ENCODE peak calls at places on chromosomes 16 and 17, in nine cellular contexts. One of them, this sample, is unnamed.

GRCh38 chr16:12458591-12459400 is 344.9 kb downstream of the CPPED1 start:
- DNase-seq in neural progenitor cell: no peak
- DNase-seq in foreskin keratinocyte: no peak
- DNase-seq in fibroblast of lung: no peak
- DNase-seq in A549: no peak
- DNase-seq in esophagus squamous epithelium: no peak
- DNase-seq in right lobe of liver: peak; percentile 57
- DNase-seq in H9: no peak
- DNase-seq in adrenal gland: no peak
- DNase-seq in this sample: no peak

GRCh38 chr17:49435630-49436029 is 20.9 kb upstream of the PHB1 start:
- DNase-seq in right lobe of liver: peak; percentile 63
- DNase-seq in adrenal gland: no peak
- DNase-seq in foreskin keratinocyte: no peak
- DNase-seq in H9: no peak
- DNase-seq in A549: no peak
- DNase-seq in fibroblast of lung: no peak
- DNase-seq in esophagus squamous epithelium: no peak
- DNase-seq in neural progenitor cell: no peak
- DNase-seq in this sample: no peak

GRCh38 chr17:43389022-43389947 is 9.5 kb upstream of the ARL4D start:
- DNase-seq in adrenal gland: peak; percentile 83
- DNase-seq in fibroblast of lung: peak; percentile 78
- DNase-seq in neural progenitor cell: peak; percentile 81
- DNase-seq in foreskin keratinocyte: peak; percentile 58
- DNase-seq in esophagus squamous epithelium: peak; percentile 29
- DNase-seq in H9: peak; percentile 78
- DNase-seq in right lobe of liver: peak; percentile 87
- DNase-seq in A549: peak; percentile 79
- DNase-seq in this sample: peak; percentile 82

GRCh38 chr16:15672514-15673167 is 22.6 kb downstream of the NDE1 start:
- DNase-seq in H9: no peak
- DNase-seq in right lobe of liver: peak; percentile 93
- DNase-seq in adrenal gland: peak; percentile 62
- DNase-seq in neural progenitor cell: no peak
- DNase-seq in esophagus squamous epithelium: peak; percentile 58
- DNase-seq in A549: peak; percentile 84
- DNase-seq in foreskin keratinocyte: peak; percentile 97
- DNase-seq in fibroblast of lung: peak; percentile 99
- DNase-seq in this sample: peak; percentile 13

GRCh38 chr17:43401293-43401692 is 2.5 kb downstream of the ARL4D start:
- DNase-seq in esophagus squamous epithelium: no peak
- DNase-seq in fibroblast of lung: peak; percentile 79
- DNase-seq in neural progenitor cell: no peak
- DNase-seq in H9: no peak
- DNase-seq in A549: peak; percentile 81
- DNase-seq in foreskin keratinocyte: peak; percentile 56
- DNase-seq in right lobe of liver: no peak
- DNase-seq in adrenal gland: peak; percentile 52
- DNase-seq in this sample: no peak

GRCh38 chr16:16143038-16143763 is 80.1 kb downstream of the ABCC6 start:
- DNase-seq in A549: peak; percentile 69
- DNase-seq in right lobe of liver: no peak
- DNase-seq in fibroblast of lung: no peak
- DNase-seq in foreskin keratinocyte: no peak
- DNase-seq in adrenal gland: no peak
- DNase-seq in esophagus squamous epithelium: no peak
- DNase-seq in neural progenitor cell: peak; percentile 37
- DNase-seq in H9: peak; percentile 64
- DNase-seq in this sample: no peak

GRCh38 chr17:48542956-48543853 is 1.7 kb downstream of the HOXB2 start:
- DNase-seq in A549: peak; percentile 79
- DNase-seq in fibroblast of lung: no peak
- DNase-seq in foreskin keratinocyte: peak; percentile 38
- DNase-seq in right lobe of liver: no peak
- DNase-seq in H9: peak; percentile 79
- DNase-seq in esophagus squamous epithelium: no peak
- DNase-seq in neural progenitor cell: peak; percentile 79
- DNase-seq in adrenal gland: no peak
- DNase-seq in this sample: no peak

GRCh38 chr16:30087181-30087898 is 4.4 kb downstream of the TBX6 start:
- DNase-seq in neural progenitor cell: no peak
- DNase-seq in adrenal gland: no peak
- DNase-seq in fibroblast of lung: no peak
- DNase-seq in H9: no peak
- DNase-seq in A549: no peak
- DNase-seq in foreskin keratinocyte: no peak
- DNase-seq in esophagus squamous epithelium: no peak
- DNase-seq in right lobe of liver: no peak
- DNase-seq in this sample: peak; percentile 42

GRCh38 chr16:12530291-12530690 is 273.4 kb downstream of the CPPED1 start:
- DNase-seq in foreskin keratinocyte: no peak
- DNase-seq in right lobe of liver: no peak
- DNase-seq in H9: no peak
- DNase-seq in fibroblast of lung: no peak
- DNase-seq in neural progenitor cell: no peak
- DNase-seq in esophagus squamous epithelium: no peak
- DNase-seq in adrenal gland: no peak
- DNase-seq in A549: no peak
- DNase-seq in this sample: no peak

GRCh38 chr16:89413811-89414585 is 76.4 kb downstream of the ANKRD11 start:
- DNase-seq in neural progenitor cell: no peak
- DNase-seq in A549: no peak
- DNase-seq in foreskin keratinocyte: no peak
- DNase-seq in adrenal gland: no peak
- DNase-seq in right lobe of liver: peak; percentile 85
- DNase-seq in H9: no peak
- DNase-seq in esophagus squamous epithelium: no peak
- DNase-seq in fibroblast of lung: no peak
- DNase-seq in this sample: no peak

GRCh38 chr17:50479522-50480141 is 972 bp downstream of the RSAD1 start:
- DNase-seq in fibroblast of lung: peak; percentile 70
- DNase-seq in A549: peak; percentile 97
- DNase-seq in adrenal gland: peak; percentile 70
- DNase-seq in right lobe of liver: peak; percentile 83
- DNase-seq in neural progenitor cell: peak; percentile 90
- DNase-seq in foreskin keratinocyte: no peak
- DNase-seq in H9: peak; percentile 94
- DNase-seq in esophagus squamous epithelium: peak; percentile 22
- DNase-seq in this sample: peak; percentile 78

GRCh38 chr16:967546-968295 is 3.1 kb downstream of the LMF1 start:
- DNase-seq in neural progenitor cell: no peak
- DNase-seq in A549: no peak
- DNase-seq in fibroblast of lung: no peak
- DNase-seq in H9: no peak
- DNase-seq in adrenal gland: no peak
- DNase-seq in foreskin keratinocyte: no peak
- DNase-seq in esophagus squamous epithelium: no peak
- DNase-seq in right lobe of liver: no peak
- DNase-seq in this sample: no peak

GRCh38 chr16:85048921-85049562 is 21.4 kb downstream of the KIAA0513 start:
- DNase-seq in H9: no peak
- DNase-seq in fibroblast of lung: no peak
- DNase-seq in esophagus squamous epithelium: no peak
- DNase-seq in foreskin keratinocyte: no peak
- DNase-seq in adrenal gland: no peak
- DNase-seq in neural progenitor cell: no peak
- DNase-seq in A549: no peak
- DNase-seq in right lobe of liver: no peak
- DNase-seq in this sample: no peak

GRCh38 chr16:31404353-31405064 is 11.4 kb downstream of the ITGAD start:
- DNase-seq in neural progenitor cell: no peak
- DNase-seq in adrenal gland: no peak
- DNase-seq in A549: peak; percentile 97
- DNase-seq in right lobe of liver: no peak
- DNase-seq in foreskin keratinocyte: no peak
- DNase-seq in H9: no peak
- DNase-seq in esophagus squamous epithelium: no peak
- DNase-seq in fibroblast of lung: peak; percentile 4
- DNase-seq in this sample: no peak

GRCh38 chr17:30570596-30571265 is 93.5 kb downstream of the GOSR1 start:
- DNase-seq in neural progenitor cell: peak; percentile 30
- DNase-seq in fibroblast of lung: no peak
- DNase-seq in foreskin keratinocyte: no peak
- DNase-seq in right lobe of liver: no peak
- DNase-seq in esophagus squamous epithelium: no peak
- DNase-seq in adrenal gland: no peak
- DNase-seq in H9: peak; percentile 25
- DNase-seq in A549: no peak
- DNase-seq in this sample: no peak

GRCh38 chr17:67696853-67697505 is 20.8 kb upstream of the NOL11 start:
- DNase-seq in adrenal gland: no peak
- DNase-seq in foreskin keratinocyte: no peak
- DNase-seq in fibroblast of lung: no peak
- DNase-seq in A549: no peak
- DNase-seq in neural progenitor cell: no peak
- DNase-seq in right lobe of liver: no peak
- DNase-seq in esophagus squamous epithelium: no peak
- DNase-seq in H9: no peak
- DNase-seq in this sample: no peak

GRCh38 chr17:27733771-27734170 is 66.6 kb downstream of the NOS2 start:
- DNase-seq in esophagus squamous epithelium: no peak
- DNase-seq in A549: no peak
- DNase-seq in right lobe of liver: no peak
- DNase-seq in fibroblast of lung: no peak
- DNase-seq in H9: peak; percentile 2
- DNase-seq in foreskin keratinocyte: no peak
- DNase-seq in neural progenitor cell: no peak
- DNase-seq in adrenal gland: no peak
- DNase-seq in this sample: no peak

GRCh38 chr16:4914528-4915225 is 22.3 kb downstream of the PPL start:
- DNase-seq in right lobe of liver: no peak
- DNase-seq in neural progenitor cell: no peak
- DNase-seq in esophagus squamous epithelium: no peak
- DNase-seq in adrenal gland: no peak
- DNase-seq in fibroblast of lung: peak; percentile 10
- DNase-seq in foreskin keratinocyte: no peak
- DNase-seq in H9: no peak
- DNase-seq in A549: no peak
- DNase-seq in this sample: no peak

DNA sequence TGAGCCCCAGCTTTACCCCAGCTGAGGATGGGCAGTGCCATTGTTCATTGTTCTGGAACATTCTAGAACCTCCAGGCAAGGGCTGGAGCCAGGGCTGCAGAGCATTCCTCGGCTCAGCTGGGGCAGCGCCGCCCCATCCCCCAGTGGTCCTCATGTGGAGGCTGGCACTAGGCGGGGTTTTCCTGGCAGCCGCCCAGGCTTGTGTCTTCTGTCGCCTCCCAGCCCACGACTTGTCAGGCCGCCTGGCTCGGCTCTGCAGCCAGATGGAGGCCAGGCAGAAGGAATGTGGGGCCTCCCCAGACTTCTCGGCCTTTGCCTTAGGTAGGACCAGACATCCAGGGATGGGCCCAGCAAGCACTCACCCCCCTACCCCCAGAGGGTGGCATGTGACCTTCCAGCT is at the start of gene TMEM95:
- DNase-seq in A549: no peak
- DNase-seq in esophagus squamous epithelium: no peak
- DNase-seq in foreskin keratinocyte: no peak
- DNase-seq in neural progenitor cell: no peak
- DNase-seq in H9: no peak
- DNase-seq in fibroblast of lung: no peak
- DNase-seq in adrenal gland: peak; percentile 48
- DNase-seq in right lobe of liver: no peak
- DNase-seq in this sample: peak; percentile 81
- H3K27ac ChIP-seq in A549: no peak within 1 kb of the TSS
- H3K27ac ChIP-seq in esophagus squamous epithelium: peak within 1 kb of the TSS; percentile 100
- H3K27ac ChIP-seq in foreskin keratinocyte: peak within 1 kb of the TSS; percentile 62
- H3K27ac ChIP-seq in neural progenitor cell: no peak within 1 kb of the TSS
- H3K27ac ChIP-seq in H9: no peak within 1 kb of the TSS
- H3K27ac ChIP-seq in fibroblast of lung: no peak within 1 kb of the TSS
- H3K27ac ChIP-seq in adrenal gland: no peak within 1 kb of the TSS
- H3K27ac ChIP-seq in right lobe of liver: no peak within 1 kb of the TSS
- H3K27ac ChIP-seq in this sample: no peak within 1 kb of the TSS

DNA sequence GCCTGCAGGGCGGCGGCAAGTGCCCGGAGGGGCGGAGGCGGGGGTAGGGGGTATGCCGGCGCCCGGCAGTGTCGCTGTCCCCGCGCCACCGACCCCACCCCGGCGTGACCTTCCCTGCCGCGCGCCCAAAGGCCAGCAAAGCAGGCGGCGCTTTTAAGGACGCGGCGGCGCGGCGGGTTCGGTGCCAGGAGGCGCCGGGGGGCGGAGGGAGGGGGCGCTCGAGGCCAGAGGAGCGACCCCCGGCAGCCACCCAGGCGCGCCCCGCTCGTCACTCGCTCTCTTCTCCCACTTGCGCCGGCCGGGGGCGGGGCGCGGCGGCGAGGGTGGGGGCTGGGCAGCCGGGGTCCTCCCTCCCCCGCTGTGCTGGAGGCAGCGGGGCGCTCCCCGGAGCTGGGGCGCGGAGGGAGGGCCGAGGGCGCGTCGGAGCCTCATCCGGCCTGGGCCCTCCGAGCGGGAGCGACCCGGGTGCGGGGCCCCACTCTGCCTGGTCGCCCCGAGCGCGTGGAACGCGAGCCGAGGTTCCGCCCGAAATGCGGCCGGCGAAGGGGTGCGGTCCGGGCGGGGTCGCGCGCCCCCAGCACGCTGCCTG is 8.5 kb upstream of the BAHCC1 start:
- DNase-seq in foreskin keratinocyte: no peak
- DNase-seq in esophagus squamous epithelium: no peak
- DNase-seq in H9: no peak
- DNase-seq in adrenal gland: no peak
- DNase-seq in right lobe of liver: no peak
- DNase-seq in neural progenitor cell: peak; percentile 75
- DNase-seq in fibroblast of lung: no peak
- DNase-seq in A549: no peak
- DNase-seq in this sample: peak; percentile 75
- H3K4me1 ChIP-seq in foreskin keratinocyte: no peaks in the 10 kb centered on the region
- H3K4me1 ChIP-seq in esophagus squamous epithelium: peaks cover 33% of the 10 kb centered on the region
- H3K4me1 ChIP-seq in H9: no peaks in the 10 kb centered on the region
- H3K4me1 ChIP-seq in adrenal gland: peaks cover 24% of the 10 kb centered on the region
- H3K4me1 ChIP-seq in right lobe of liver: no peaks in the 10 kb centered on the region
- H3K4me1 ChIP-seq in neural progenitor cell: peaks cover 53% of the 10 kb centered on the region
- H3K4me1 ChIP-seq in fibroblast of lung: peaks cover 26% of the 10 kb centered on the region
- H3K4me1 ChIP-seq in A549: peaks cover 13% of the 10 kb centered on the region
- H3K4me1 ChIP-seq in this sample: peaks cover 17% of the 10 kb centered on the region

GRCh38 chr16:53546988-53547391 is 44.0 kb upstream of the AKTIP start:
- DNase-seq in esophagus squamous epithelium: no peak
- DNase-seq in H9: peak; percentile 71
- DNase-seq in A549: peak; percentile 28
- DNase-seq in adrenal gland: no peak
- DNase-seq in fibroblast of lung: no peak
- DNase-seq in right lobe of liver: no peak
- DNase-seq in foreskin keratinocyte: no peak
- DNase-seq in neural progenitor cell: peak; percentile 36
- DNase-seq in this sample: no peak
- TF ChIP-seq CTCF in esophagus squamous epithelium: no peak
- TF ChIP-seq CTCF in H9: peak; percentile 75
- TF ChIP-seq CTCF in A549: no peak
- TF ChIP-seq CTCF in adrenal gland: no peak
- TF ChIP-seq CTCF in fibroblast of lung: no peak
- TF ChIP-seq CTCF in right lobe of liver: peak; percentile 27
- TF ChIP-seq CTCF in foreskin keratinocyte: peak; percentile 29
- TF ChIP-seq CTCF in neural progenitor cell: peak; percentile 56
- TF ChIP-seq CTCF in this sample: no peak

DNA sequence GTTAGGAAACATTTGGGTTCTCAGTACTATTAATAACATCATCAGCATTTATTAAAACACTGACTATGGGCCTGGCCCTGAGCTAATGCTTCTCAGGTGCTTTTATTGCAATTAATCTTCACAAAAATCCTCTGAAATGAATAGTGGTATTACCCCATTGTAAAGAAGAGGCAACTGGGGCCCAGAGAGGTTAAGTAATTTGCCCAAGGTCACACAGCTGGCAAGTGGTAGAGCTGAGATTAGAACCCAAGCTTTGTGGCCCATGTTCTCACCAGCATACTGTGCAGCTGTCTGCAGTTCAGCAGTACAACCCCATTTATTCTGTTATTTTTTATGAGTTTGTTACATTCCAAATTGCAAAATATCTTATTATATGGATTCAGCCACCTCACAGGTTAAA is 82.3 kb downstream of the TBC1D16 start:
- DNase-seq in esophagus squamous epithelium: no peak
- DNase-seq in H9: no peak
- DNase-seq in A549: no peak
- DNase-seq in right lobe of liver: peak; percentile 8
- DNase-seq in foreskin keratinocyte: no peak
- DNase-seq in adrenal gland: no peak
- DNase-seq in neural progenitor cell: no peak
- DNase-seq in fibroblast of lung: no peak
- DNase-seq in this sample: no peak
- H3K27ac ChIP-seq in esophagus squamous epithelium: no peak overlapping the region
- H3K27ac ChIP-seq in H9: no peak overlapping the region
- H3K27ac ChIP-seq in A549: no peak overlapping the region
- H3K27ac ChIP-seq in right lobe of liver: no peak overlapping the region
- H3K27ac ChIP-seq in foreskin keratinocyte: no peak overlapping the region
- H3K27ac ChIP-seq in adrenal gland: no peak overlapping the region
- H3K27ac ChIP-seq in neural progenitor cell: no peak overlapping the region
- H3K27ac ChIP-seq in fibroblast of lung: no peak overlapping the region
- H3K27ac ChIP-seq in this sample: peak overlapping the region; percentile 85

This sample was measured in pancreas.